ENCODE peak calls at places on chromosomes 6 and 20, in nine cellular contexts. S is HAP-1; K is fibroblast of mammary gland; G is T follicular helper cell; U is upper lobe of right lung; Y is stimulated activated CD8-positive, alpha-beta memory T cell treated with anti-CD3 and anti-CD28 coated beads, Interleukin-15, amount 100 ng/mL, for 4 hours; A is astrocyte of the spinal cord; E is BJ; X is T-cell. R is an unnamed sample.

GRCh38 chr20:54166987-54167662 is 6.7 kb downstream of the CYP24A1 start:
- DNase-seq in X (no peak), K (no peak), A (no peak), G (no peak), Y (no peak), S (no peak), U (no peak), E (no peak), R (no peak)

GRCh38 chr20:21607971-21608735 is 94.3 kb upstream of the NKX2-2 start:
- DNase-seq in Y (no peak), K (no peak), U (peak), A (no peak), S (no peak), E (no peak), X (no peak), G (no peak), R (peak)

GRCh38 chr6:14543971-14544620 is 426.5 kb downstream of the CD83 start:
- DNase-seq in G (no peak), K (no peak), X (no peak), A (no peak), S (no peak), U (no peak), E (no peak), Y (no peak), R (no peak)

GRCh38 chr20:4101910-4102309 is 86.6 kb upstream of the RNF24 start:
- DNase-seq in X (no peak), S (no peak), G (no peak), K (no peak), A (no peak), Y (no peak), U (no peak), E (no peak), R (no peak)

GRCh38 chr6:110284877-110285276 is 73.3 kb downstream of the METTL24 start:
- DNase-seq in K (peak), Y (no peak), U (no peak), A (no peak), G (no peak), S (no peak), X (no peak), E (no peak), R (no peak)

GRCh38 chr20:41082306-41082705 is 53.7 kb downstream of the TOP1 start:
- DNase-seq in Y (no peak), G (no peak), E (no peak), A (no peak), K (no peak), X (no peak), U (no peak), S (no peak), R (no peak)

GRCh38 chr6:42783177-42783875 is 1.5 kb downstream of the BICRAL start:
- DNase-seq in Y (peak), X (peak), G (peak), A (peak), K (peak), E (no peak), U (peak), S (peak), R (peak)

GRCh38 chr6:36598326-36598725 is 4.2 kb downstream of the SRSF3 start:
- DNase-seq in X (no peak), E (no peak), G (no peak), U (peak), K (no peak), S (no peak), A (no peak), Y (no peak), R (no peak)

GRCh38 chr6:90285611-90286381 is 10.8 kb downstream of the BACH2 start:
- DNase-seq in K (peak), U (peak), G (peak), S (peak), Y (no peak), E (peak), A (peak), X (peak), R (peak)

GRCh38 chr6:45566882-45567281 is 189.1 kb upstream of the SUPT3H start:
- DNase-seq in U (no peak), G (no peak), K (no peak), A (peak), S (peak), X (no peak), E (no peak), Y (no peak), R (no peak)

GRCh38 chr6:41768545-41769308 is 11.0 kb downstream of the FRS3 start:
- DNase-seq in X (no peak), K (no peak), S (no peak), E (no peak), Y (no peak), A (no peak), G (no peak), U (peak), R (no peak)

GRCh38 chr6:35046862-35047261 is 94.3 kb downstream of the TCP11 start:
- DNase-seq in S (no peak), E (no peak), X (no peak), K (no peak), A (no peak), G (no peak), U (no peak), Y (no peak), R (no peak)

GRCh38 chr20:50385733-50386640 is 124.2 kb upstream of the PTPN1 start:
- DNase-seq in A (no peak), K (no peak), X (peak), U (no peak), Y (peak), S (no peak), G (peak), E (no peak), R (no peak)

GRCh38 chr6:27617046-27617687 is 144.3 kb upstream of the ZNF184 start:
- DNase-seq in X (no peak), G (no peak), A (peak), Y (no peak), K (peak), U (no peak), E (no peak), S (peak), R (no peak)

GRCh38 chr6:166567107-166567506 is 19.4 kb downstream of the RAMACL start:
- DNase-seq in A (peak), Y (no peak), E (peak), G (no peak), K (peak), S (no peak), X (no peak), U (no peak), R (no peak)

R was measured in substantia nigra.